ENCODE peak calls at places on chromosomes 7 and 10, in five cellular contexts. H, T, B, S and J are unnamed samples.

GRCh38 chr7:101200862-101201599 is at the start of gene MOGAT3:
- ATAC-seq in H (no peak), S (peak), T (no peak), B (no peak), J (no peak)

GRCh38 chr10:112779025-112779765 is 170.9 kb upstream of the TCF7L2 start:
- ATAC-seq in S (peak), H (no peak), B (no peak), T (no peak), J (no peak)

GRCh38 chr10:103153302-103153759 is 39.7 kb downstream of the NT5C2 start:
- ATAC-seq in S (no peak), B (peak), T (no peak), H (no peak), J (no peak)

GRCh38 chr10:8691498-8692017 is 637.1 kb downstream of the GATA3 start:
- ATAC-seq in S (no peak), T (no peak), B (no peak), H (no peak), J (no peak)

GRCh38 chr10:103855852-103856496 is 598 bp upstream of the SH3PXD2A start:
- ATAC-seq in T (no peak), H (no peak), S (peak), B (no peak), J (no peak)

GRCh38 chr7:88322151-88322550 is 15.5 kb upstream of the STEAP4 start:
- ATAC-seq in B (no peak), H (peak), T (no peak), S (no peak), J (peak)

GRCh38 chr7:86209036-86209435 is 434.7 kb upstream of the GRM3 start:
- ATAC-seq in S (no peak), T (peak), H (no peak), B (no peak), J (no peak)

GRCh38 chr10:36281871-36282331 is 639.8 kb upstream of the FZD8 start:
- ATAC-seq in S (no peak), B (no peak), T (no peak), H (no peak), J (no peak)

GRCh38 chr7:90175667-90176066 is 21.4 kb downstream of the STEAP1 start:
- ATAC-seq in H (peak), S (no peak), B (no peak), T (peak), J (peak)

GRCh38 chr10:16992611-16993119 is 136.9 kb downstream of the CUBN start:
- ATAC-seq in T (no peak), B (no peak), H (no peak), S (no peak), J (no peak)

GRCh38 chr7:46695045-46695708 is 774.1 kb upstream of the IGFBP3 start:
- ATAC-seq in T (no peak), B (no peak), H (no peak), S (no peak), J (no peak)

GRCh38 chr7:92205987-92206386 is 27.0 kb upstream of the LRRD1 start:
- ATAC-seq in H (no peak), T (no peak), S (no peak), B (no peak), J (no peak)

GRCh38 chr10:72186633-72187330 is 29.0 kb upstream of the ANAPC16 start:
- ATAC-seq in T (peak), H (peak), S (peak), B (peak), J (peak)

GRCh38 chr10:93821051-93821772 is 63.5 kb downstream of the LGI1 start:
- ATAC-seq in B (no peak), T (no peak), H (peak), S (peak), J (no peak)

GRCh38 chr10:76299501-76299900 is 868.1 kb downstream of the LRMDA start:
- ATAC-seq in S (no peak), T (no peak), B (no peak), H (no peak), J (no peak)

GRCh38 chr10:76302491-76302890 is 871.1 kb downstream of the LRMDA start:
- ATAC-seq in T (no peak), H (no peak), B (no peak), S (no peak), J (no peak)

GRCh38 chr10:76303682-76304316 is 872.4 kb downstream of the LRMDA start:
- ATAC-seq in T (peak), B (peak), S (peak), H (peak), J (peak)

GRCh38 chr10:76302936-76303656 is 871.7 kb downstream of the LRMDA start:
- ATAC-seq in T (peak), H (no peak), S (no peak), B (no peak), J (no peak)

DNA sequence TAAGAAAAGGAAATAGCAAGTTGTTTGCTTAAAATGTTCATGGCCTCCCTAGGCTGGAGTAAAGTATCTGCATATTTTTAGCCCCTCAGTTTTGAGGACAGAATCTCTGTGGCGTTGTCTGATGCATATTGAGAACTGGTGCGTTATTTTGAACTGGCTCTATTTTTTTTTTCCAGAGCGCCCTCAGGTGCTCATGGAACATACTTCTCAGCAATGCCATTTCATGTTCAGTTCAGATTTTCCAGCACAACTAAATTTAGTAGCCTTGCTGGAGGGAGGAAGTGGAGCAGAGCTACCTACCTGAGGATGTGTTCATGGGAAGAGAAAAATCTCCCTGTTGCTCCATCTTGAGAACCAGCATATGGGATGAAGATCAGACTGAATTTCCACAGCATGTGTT is 870.5 kb downstream of the LRMDA start:
- ATAC-seq in S (no peak), T (no peak), H (no peak), B (no peak), J (no peak)
- TF ChIP-seq CTCF in S (no peak), T (no peak), H (peak), B (no peak), J (no peak)

DNA sequence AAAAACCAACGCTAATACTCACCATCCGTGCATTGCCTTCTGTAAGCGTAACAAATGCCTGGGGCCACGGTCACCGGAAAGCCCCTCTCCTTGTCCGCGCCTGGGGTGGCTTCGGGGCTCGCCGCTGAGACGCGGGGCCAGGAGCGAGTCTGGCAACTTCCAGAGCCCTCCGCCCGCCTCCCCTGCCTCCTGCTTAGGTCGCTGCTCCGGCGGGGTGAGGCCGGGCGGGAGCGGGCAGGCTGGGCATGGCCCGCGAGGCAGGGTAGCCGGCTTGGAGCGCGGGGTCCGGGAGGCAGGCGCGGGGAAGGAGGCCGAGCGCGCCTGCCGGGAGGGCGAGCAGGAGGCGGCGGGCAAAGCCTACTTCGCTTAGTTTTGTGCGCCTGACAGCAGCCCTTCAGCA is 13.0 kb upstream of the KAT6B start:
- ATAC-seq in H (no peak), S (no peak), T (no peak), B (no peak), J (no peak)
- H3K4me3 ChIP-seq in H (no peak), S (no peak), T (no peak), B (no peak), J (no peak)

GRCh38 chr10:105287970-105288369 is 646.9 kb downstream of the SORCS3 start:
- ATAC-seq in S (no peak), H (no peak), B (no peak), T (no peak), J (no peak)
- TF ChIP-seq CTCF in S (no peak), H (no peak), B (no peak), T (no peak), J (no peak)

GRCh38 chr7:66629659-66630058 is 978 bp downstream of the KCTD7 start:
- ATAC-seq in H (no peak), S (no peak), T (no peak), B (no peak), J (no peak)
- H3K4me3 ChIP-seq in H (peak), S (no peak), T (peak), B (peak), J (peak)

DNA sequence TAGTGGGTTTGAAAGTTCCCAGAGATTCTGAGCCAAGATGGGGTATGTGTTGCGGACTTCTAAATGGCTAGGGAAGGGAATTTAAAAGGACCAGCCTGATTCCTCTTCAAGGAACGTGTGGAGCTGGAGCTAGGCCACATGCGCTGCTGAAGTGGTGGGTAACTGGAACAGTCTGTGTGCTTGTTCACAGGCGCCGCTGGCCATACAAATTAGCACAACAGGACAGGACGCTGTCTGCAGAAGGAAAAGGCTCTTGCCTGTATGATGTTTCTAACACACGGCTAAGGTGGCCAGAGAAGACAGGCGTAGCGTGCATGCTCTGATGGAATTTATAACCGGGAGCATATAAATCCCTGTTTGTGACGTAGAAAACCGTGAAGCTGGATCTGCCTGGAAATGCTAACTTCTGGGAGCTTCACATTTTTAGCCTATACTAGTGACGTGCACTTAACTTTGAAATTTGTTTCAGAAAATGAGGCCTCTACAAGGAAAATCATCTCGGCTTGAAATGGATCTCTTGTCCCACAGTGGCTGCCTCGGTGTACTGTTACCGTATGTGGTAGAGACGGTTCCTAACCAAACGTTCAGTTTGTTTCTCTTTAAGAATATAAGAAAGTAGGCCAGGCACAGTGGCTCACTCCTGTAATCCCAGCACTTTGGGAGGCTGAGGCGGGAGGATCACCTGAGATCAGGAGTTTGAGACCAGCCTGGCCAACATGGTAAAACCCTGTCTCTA is 569.4 kb downstream of the PTPRN2 start:
- ATAC-seq in S (no peak), T (no peak), H (peak), B (no peak), J (no peak)
- TF ChIP-seq CTCF in S (no peak), T (no peak), H (no peak), B (no peak), J (no peak)

GRCh38 chr7:156614434-156615264 is 25.9 kb upstream of the RNF32 start:
- ATAC-seq in B (no peak), T (no peak), S (peak), H (peak), J (no peak)
- H3K4me3 ChIP-seq in B (no peak), T (no peak), S (no peak), H (no peak), J (no peak)